ENCODE peak calls at places on chromosomes 7 and 10, in five cellular contexts. W is IMR-90, Z is HCT116, L is ovary, H is kidney. O is an unnamed sample.

GRCh38 chr7:7099584-7100014 is 82.7 kb upstream of the C1GALT1 start:
- DNase-seq in W (peak; percentile 83), Z (peak; percentile 86), L (peak; percentile 75), H (peak; percentile 85), O (peak; percentile 64)

GRCh38 chr10:119538632-119539358 is 3.7 kb downstream of the RGS10 start:
- DNase-seq in W (no peak), Z (no peak), L (no peak), H (no peak), O (no peak)

GRCh38 chr10:5814110-5815107 is 1.2 kb upstream of the GDI2 start:
- DNase-seq in W (peak; percentile 22), Z (peak; percentile 19), L (peak; percentile 25), H (no peak), O (no peak)

GRCh38 chr10:23656735-23657134 is 217.9 kb downstream of the OTUD1 start:
- DNase-seq in W (no peak), Z (no peak), L (no peak), H (no peak), O (no peak)

GRCh38 chr7:145036592-145037386 is 200.9 kb upstream of the TPK1 start:
- DNase-seq in W (peak; percentile 2), Z (peak; percentile 44), L (no peak), H (no peak), O (peak; percentile 46)

GRCh38 chr7:132135986-132136385 is 440.3 kb downstream of the PLXNA4 start:
- DNase-seq in W (no peak), Z (no peak), L (no peak), H (no peak), O (no peak)

GRCh38 chr7:149330914-149331567 is 69.0 kb downstream of the ZNF783 start:
- DNase-seq in W (no peak), Z (peak; percentile 10), L (no peak), H (no peak), O (no peak)

GRCh38 chr10:109780997-109781396 is 142.3 kb downstream of the XPNPEP1 start:
- DNase-seq in W (no peak), Z (no peak), L (no peak), H (no peak), O (no peak)

GRCh38 chr7:105776068-105776790 is 100.2 kb downstream of the ATXN7L1 start:
- DNase-seq in W (peak; percentile 100), Z (peak; percentile 94), L (peak; percentile 84), H (peak; percentile 82), O (peak; percentile 91)

GRCh38 chr7:2438775-2439174 is 35.4 kb downstream of the CHST12 start:
- DNase-seq in W (no peak), Z (no peak), L (no peak), H (no peak), O (no peak)

GRCh38 chr7:107169120-107170050 is 582 bp downstream of the HBP1 start:
- DNase-seq in W (peak; percentile 96), Z (peak; percentile 92), L (peak; percentile 97), H (peak; percentile 99), O (peak; percentile 98)

GRCh38 chr10:106440355-106440754 is 724.2 kb downstream of the SORCS1 start:
- DNase-seq in W (peak; percentile 41), Z (no peak), L (no peak), H (no peak), O (no peak)

GRCh38 chr7:45460379-45460778 is 113.8 kb upstream of the ADCY1 start:
- DNase-seq in W (no peak), Z (no peak), L (no peak), H (no peak), O (no peak)

GRCh38 chr10:5413012-5413938 is 918 bp downstream of the NET1 start:
- DNase-seq in W (peak; percentile 30), Z (no peak), L (no peak), H (no peak), O (no peak)

GRCh38 chr10:12466701-12467100 is 117.4 kb downstream of the CAMK1D start:
- DNase-seq in W (peak; percentile 18), Z (no peak), L (no peak), H (no peak), O (no peak)

GRCh38 chr10:84152769-84153168 is 13.5 kb downstream of the GHITM start:
- DNase-seq in W (no peak), Z (no peak), L (no peak), H (no peak), O (no peak)

GRCh38 chr7:98210513-98211220 is 572 bp upstream of the BHLHA15 start:
- DNase-seq in W (no peak), Z (no peak), L (no peak), H (peak; percentile 76), O (no peak)

GRCh38 chr10:74651565-74651964 is 174.8 kb upstream of the KAT6B start:
- DNase-seq in W (no peak), Z (no peak), L (no peak), H (no peak), O (no peak)

GRCh38 chr10:43111921-43112607 is 26.2 kb upstream of the CSGALNACT2 start:
- DNase-seq in W (no peak), Z (no peak), L (no peak), H (peak; percentile 71), O (no peak)

GRCh38 chr7:17932770-17933169 is 7.5 kb downstream of the SNX13 start:
- DNase-seq in W (no peak), Z (no peak), L (no peak), H (no peak), O (no peak)

GRCh38 chr7:84546403-84546802 is 351.8 kb upstream of the SEMA3A start:
- DNase-seq in W (no peak), Z (no peak), L (no peak), H (no peak), O (no peak)

GRCh38 chr7:91913612-91914011 is 27.1 kb upstream of the AKAP9 start:
- DNase-seq in W (peak; percentile 52), Z (no peak), L (no peak), H (no peak), O (no peak)

GRCh38 chr7:157272351-157273207 is 64.2 kb upstream of the DNAJB6 start:
- DNase-seq in W (no peak), Z (no peak), L (no peak), H (peak; percentile 59), O (no peak)

GRCh38 chr7:73887762-73888161 is 26.8 kb downstream of the TMEM270 start:
- DNase-seq in W (no peak), Z (no peak), L (no peak), H (no peak), O (no peak)

GRCh38 chr10:68327889-68328786 is 3.7 kb upstream of the HNRNPH3 start:
- DNase-seq in W (peak; percentile 60), Z (peak; percentile 16), L (peak; percentile 30), H (no peak), O (peak; percentile 64)

GRCh38 chr10:115968236-115968635 is 304.8 kb downstream of the GFRA1 start:
- DNase-seq in W (no peak), Z (no peak), L (no peak), H (no peak), O (no peak)

GRCh38 chr10:115969591-115969990 is 303.4 kb downstream of the GFRA1 start:
- DNase-seq in W (no peak), Z (no peak), L (no peak), H (no peak), O (no peak)

GRCh38 chr10:115964827-115965226 is 308.2 kb downstream of the GFRA1 start:
- DNase-seq in W (no peak), Z (no peak), L (no peak), H (no peak), O (no peak)

GRCh38 chr10:115958043-115958442 is 315.0 kb downstream of the GFRA1 start:
- DNase-seq in W (no peak), Z (no peak), L (no peak), H (no peak), O (no peak)

DNA sequence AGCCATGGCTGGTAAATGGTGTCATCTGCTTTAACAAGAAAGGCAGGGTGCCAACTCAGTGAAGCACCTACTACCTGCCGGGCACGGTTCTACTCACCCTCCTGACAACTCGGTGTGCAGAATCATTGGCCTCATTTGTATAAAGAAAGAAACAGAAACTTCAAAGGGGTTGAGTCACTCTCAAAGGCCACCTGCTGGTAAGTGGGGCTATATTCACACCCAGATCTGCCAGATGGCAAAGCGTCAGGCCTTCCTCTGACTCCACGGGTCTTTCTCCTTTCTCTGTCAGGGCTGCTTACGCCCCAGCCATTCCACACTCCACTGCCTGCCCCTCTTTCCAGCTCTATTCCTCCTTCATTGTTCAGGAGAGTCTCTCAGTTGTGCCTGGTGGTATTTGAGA is 309.2 kb downstream of the GFRA1 start:
- DNase-seq in W (peak; percentile 16), Z (no peak), L (no peak), H (no peak), O (no peak)
- TF ChIP-seq CTCF in W (peak; percentile 11), Z (peak; percentile 18), L (no peak), H (peak; percentile 10), O (no peak)

DNA sequence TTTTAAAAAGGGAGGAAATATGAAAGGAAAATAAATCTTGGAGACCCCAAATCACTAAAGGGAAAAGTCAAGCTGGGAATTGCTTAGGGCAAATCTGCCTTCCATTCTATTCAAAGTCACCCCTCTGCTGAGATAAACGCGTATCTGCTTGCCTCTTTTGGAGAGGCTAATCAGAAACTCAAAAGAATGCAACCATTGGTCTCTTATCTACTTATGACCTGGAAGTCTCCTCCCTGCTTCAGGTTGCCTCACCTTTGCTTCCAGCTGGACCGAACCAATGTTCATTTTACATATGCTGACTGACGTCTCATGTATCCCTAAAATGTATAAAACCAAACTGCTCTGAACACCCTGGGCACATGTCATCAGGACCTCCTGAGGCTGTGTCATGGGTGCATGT is 14.7 kb downstream of the ATAD1 start:
- DNase-seq in W (no peak), Z (no peak), L (no peak), H (no peak), O (no peak)
- H3K36me3 ChIP-seq in W (peaks cover 6% of the 10 kb centered on the region), Z (no peaks in the 10 kb centered on the region), L (no peaks in the 10 kb centered on the region), H (peaks cover 5% of the 10 kb centered on the region), O (peaks cover 12% of the 10 kb centered on the region)

DNA sequence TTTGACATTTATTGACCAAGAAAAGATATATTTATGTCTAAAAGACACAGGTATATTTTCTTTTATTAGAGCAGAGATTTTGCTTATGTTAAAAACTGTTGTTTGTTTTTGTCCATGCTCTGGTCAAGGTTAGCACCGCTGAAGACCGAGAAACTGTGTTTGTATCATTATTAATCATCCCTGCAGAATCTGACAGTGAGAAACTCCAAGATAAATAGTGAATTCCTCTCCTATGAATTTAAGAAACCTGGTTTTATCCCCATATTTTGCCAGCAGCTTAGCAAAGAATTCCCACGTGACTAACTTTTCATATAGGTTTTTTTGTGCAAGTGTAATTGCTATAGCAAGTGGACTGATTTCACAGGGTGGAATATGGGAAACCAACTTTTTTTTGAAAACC is 77.6 kb downstream of the FRMD4A start:
- DNase-seq in W (no peak), Z (no peak), L (no peak), H (no peak), O (no peak)
- TF ChIP-seq CTCF in W (no peak), Z (no peak), L (no peak), H (no peak), O (no peak)

DNA sequence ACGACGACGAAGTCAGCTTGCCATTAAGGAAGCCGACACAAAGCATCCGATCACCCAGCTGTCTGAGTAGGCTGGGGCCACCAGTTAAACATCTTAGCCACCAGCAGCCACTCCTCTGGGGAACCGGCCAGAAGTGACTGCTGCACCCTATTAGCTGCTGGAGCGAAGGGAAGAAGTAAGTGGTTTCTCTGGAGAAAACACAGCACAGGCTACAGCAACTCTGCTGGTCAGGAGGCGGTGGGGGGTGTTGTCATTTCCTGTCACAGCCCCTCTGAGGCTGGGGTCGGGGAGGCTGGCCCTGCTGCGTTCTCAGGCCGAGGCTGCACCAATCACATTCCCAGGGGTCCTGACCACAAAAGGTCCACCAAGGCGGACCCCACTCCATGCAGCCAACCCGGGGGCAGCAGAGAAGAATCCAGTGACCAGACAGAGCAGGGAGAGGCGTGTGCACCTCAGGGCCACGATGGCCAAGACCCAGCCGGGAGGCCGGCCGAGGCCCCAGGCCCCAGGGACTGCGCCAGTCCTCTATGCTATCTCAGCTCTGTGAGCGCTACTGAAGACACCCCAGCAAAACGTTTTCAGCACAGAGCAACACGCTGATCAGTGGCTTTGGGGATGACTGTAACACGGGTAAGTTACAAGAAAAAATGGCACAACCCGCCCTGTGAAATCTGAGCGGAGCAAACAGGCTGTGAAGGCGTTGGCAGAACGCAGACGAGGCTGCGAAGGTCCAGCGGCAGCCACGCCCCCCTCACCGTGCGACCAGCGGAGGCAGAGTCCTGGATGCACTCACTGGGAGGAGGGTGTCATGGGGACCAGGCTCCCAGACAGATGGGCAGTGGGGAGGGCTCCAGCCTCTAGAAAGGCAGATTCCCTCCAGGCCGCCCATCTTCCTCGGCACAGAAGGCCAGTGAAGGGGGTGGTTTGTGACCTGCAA is 24.8 kb downstream of the STK32C start:
- DNase-seq in W (no peak), Z (no peak), L (no peak), H (peak; percentile 49), O (no peak)
- H3K36me3 ChIP-seq in W (no peaks in the 10 kb centered on the region), Z (no peaks in the 10 kb centered on the region), L (no peaks in the 10 kb centered on the region), H (no peaks in the 10 kb centered on the region), O (no peaks in the 10 kb centered on the region)

O was measured in Panc1.